ENCODE peak calls at places on chromosome 22, in five cellular contexts. G is K562, Q is aorta, P is heart right ventricle, N is right lobe of liver. W is an unnamed sample.

GRCh38 chr22:50046481-50047245 is 11.4 kb downstream of the TTLL8 start:
- DNase-seq in G (no peak), N (peak), Q (peak), P (no peak), W (no peak)

GRCh38 chr22:36417281-36417686 is 29.5 kb upstream of the MYH9 start:
- DNase-seq in N (peak), Q (no peak), P (no peak), G (no peak), W (no peak)

GRCh38 chr22:29134448-29134847 is 61.6 kb downstream of the KREMEN1 start:
- DNase-seq in G (no peak), N (no peak), Q (no peak), P (no peak), W (no peak)

GRCh38 chr22:24400726-24401596 is 26.4 kb upstream of the ADORA2A start:
- DNase-seq in N (no peak), G (no peak), Q (peak), P (no peak), W (no peak)

GRCh38 chr22:43861529-43861928 is 784 bp downstream of the SULT4A1 start:
- DNase-seq in Q (no peak), N (no peak), P (no peak), G (no peak), W (no peak)

GRCh38 chr22:44096736-44097135 is 72.6 kb downstream of the PARVB start:
- DNase-seq in P (no peak), Q (peak), G (no peak), N (no peak), W (no peak)

GRCh38 chr22:44181033-44181911 is 547 bp downstream of the PARVG start:
- DNase-seq in G (no peak), N (peak), Q (peak), P (peak), W (no peak)

GRCh38 chr22:40348025-40348658 is 1.8 kb downstream of the ADSL start:
- DNase-seq in G (peak), Q (peak), N (peak), P (no peak), W (no peak)

GRCh38 chr22:27372969-27373670 is 428.4 kb downstream of the MN1 start:
- DNase-seq in Q (no peak), P (no peak), N (peak), G (no peak), W (peak)

GRCh38 chr22:41052661-41053490 is 39.5 kb upstream of the EP300 start:
- DNase-seq in N (no peak), G (no peak), Q (no peak), P (no peak), W (no peak)

GRCh38 chr22:43824724-43825485 is 12.8 kb upstream of the EFCAB6 start:
- DNase-seq in Q (no peak), N (no peak), G (no peak), P (no peak), W (no peak)

GRCh38 chr22:46792061-46792796 is 29.8 kb downstream of the TBC1D22A start:
- DNase-seq in N (no peak), Q (no peak), G (no peak), P (no peak), W (no peak)

GRCh38 chr22:46792841-46793261 is 30.4 kb downstream of the TBC1D22A start:
- DNase-seq in G (no peak), N (no peak), P (peak), Q (no peak), W (no peak)

GRCh38 chr22:46789992-46790391 is 27.5 kb downstream of the TBC1D22A start:
- DNase-seq in P (no peak), N (no peak), Q (no peak), G (no peak), W (no peak)

GRCh38 chr22:46793497-46793896 is 31.0 kb downstream of the TBC1D22A start:
- DNase-seq in P (no peak), Q (no peak), N (no peak), G (no peak), W (no peak)

GRCh38 chr22:46791201-46791731 is 28.8 kb downstream of the TBC1D22A start:
- DNase-seq in N (no peak), P (no peak), G (no peak), Q (peak), W (no peak)
- H3K4me3 ChIP-seq in N (no peak), P (no peak), G (no peak), Q (no peak), W (no peak)

GRCh38 chr22:37419916-37420655 is 7.2 kb downstream of the ELFN2 start:
- DNase-seq in Q (no peak), G (no peak), P (no peak), N (no peak), W (no peak)
- H3K4me3 ChIP-seq in Q (no peak), G (no peak), P (peak), N (no peak), W (peak)

GRCh38 chr22:19940536-19941364 is 822 bp upstream of the COMT start:
- DNase-seq in Q (peak), P (no peak), G (no peak), N (no peak), W (no peak)

GRCh38 chr22:19942886-19943664 is 1.5 kb upstream of the TXNRD2 start:
- DNase-seq in N (no peak), G (peak), P (no peak), Q (peak), W (no peak)

GRCh38 chr22:19941365-19942070 is at the start of the genes COMT and TXNRD2:
- DNase-seq in Q (peak), G (peak), N (peak), P (peak), W (peak)

GRCh38 chr22:19942071-19942885 is 660 bp upstream of the TXNRD2 start:
- DNase-seq in G (peak), Q (peak), N (no peak), P (no peak), W (no peak)

DNA sequence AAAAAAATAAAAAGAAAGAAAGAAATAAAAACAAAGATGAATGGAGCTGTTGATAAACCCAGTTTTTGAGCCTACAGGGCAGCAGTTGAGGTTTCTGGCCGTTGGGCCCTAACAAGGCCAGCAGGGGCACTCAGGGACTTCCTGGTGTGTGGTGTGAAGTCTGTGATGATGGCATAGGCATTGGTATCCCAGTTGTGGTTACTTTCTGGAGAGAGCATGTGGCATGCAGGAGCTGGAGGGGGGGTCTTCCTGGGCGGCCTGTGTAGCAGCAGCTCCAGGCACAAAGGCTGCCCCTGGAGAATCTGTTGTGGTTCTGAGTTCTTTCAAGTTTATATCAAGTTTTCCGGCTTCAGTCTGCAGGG is 2.0 kb upstream of the TXNRD2 start:
- DNase-seq in P (no peak), Q (peak), G (peak), N (no peak), W (no peak)
- H3K4me3 ChIP-seq in P (no peak), Q (no peak), G (no peak), N (no peak), W (no peak)

DNA sequence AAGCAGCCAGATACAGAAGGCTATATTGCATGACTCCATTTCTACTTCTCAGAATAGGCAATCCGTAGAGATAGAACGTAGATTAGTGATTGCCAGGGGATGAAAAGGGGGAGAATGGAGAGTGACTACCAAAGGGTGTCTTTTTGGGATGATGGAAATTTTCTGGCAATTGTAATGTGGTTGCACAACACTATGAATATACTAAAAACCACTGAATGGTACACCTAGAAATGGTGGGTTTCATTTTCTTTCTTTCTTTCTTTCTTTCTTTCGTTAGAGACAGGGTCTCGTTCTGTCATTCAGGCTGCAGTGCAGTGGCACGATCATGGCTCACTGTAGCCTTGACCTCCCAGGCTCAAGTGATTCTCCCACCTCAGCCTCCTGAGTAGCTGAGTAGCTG is 54.4 kb downstream of the BID start:
- DNase-seq in Q (no peak), P (no peak), G (no peak), N (no peak), W (no peak)
- H3K4me3 ChIP-seq in Q (no peak), P (no peak), G (no peak), N (no peak), W (no peak)

GRCh38 chr22:42688914-42689275 is 31.8 kb downstream of the A4GALT start:
- DNase-seq in Q (peak), P (no peak), G (no peak), N (no peak), W (no peak)
- H3K4me3 ChIP-seq in Q (no peak), P (no peak), G (no peak), N (no peak), W (no peak)

DNA sequence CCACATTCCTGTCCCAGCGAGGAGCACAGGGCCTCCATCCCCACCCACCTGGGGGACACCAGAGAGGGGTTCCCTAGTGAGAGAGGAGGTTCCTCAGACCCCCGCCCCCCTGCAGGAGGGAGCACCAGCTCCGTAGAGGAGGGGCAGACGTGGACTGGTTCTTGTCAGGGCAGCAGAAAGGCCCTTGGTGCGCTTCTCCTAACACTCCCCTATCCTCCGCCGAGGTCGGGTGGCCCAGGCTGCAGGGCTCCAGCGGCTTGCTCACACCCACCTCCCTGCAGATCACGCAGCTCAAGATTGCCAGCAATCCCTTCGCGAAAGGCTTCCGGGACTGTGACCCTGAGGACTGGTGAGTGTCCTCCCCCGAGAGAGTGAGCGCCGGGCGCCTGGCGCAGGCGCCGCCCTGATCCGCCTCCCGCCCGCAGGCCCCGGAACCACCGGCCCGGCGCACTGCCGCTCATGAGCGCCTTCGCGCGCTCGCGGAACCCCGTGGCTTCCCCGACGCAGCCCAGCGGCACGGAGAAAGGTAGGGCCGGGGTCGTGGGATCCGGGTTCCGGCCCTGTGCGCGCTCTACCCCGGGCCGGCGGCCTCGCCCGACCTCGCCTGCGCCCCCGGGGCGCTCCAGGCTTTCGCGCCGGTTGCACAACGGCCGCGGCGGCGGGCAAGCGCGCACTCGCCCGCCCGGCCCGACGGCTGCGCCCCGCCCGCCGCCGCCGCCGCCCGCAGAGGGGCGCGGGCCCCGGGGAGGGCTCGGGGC is 5.1 kb downstream of the TBX1 start:
- DNase-seq in G (peak), Q (peak), N (no peak), P (peak), W (no peak)
- H3K4me3 ChIP-seq in G (no peak), Q (no peak), N (no peak), P (peak), W (peak)

W was measured in NT2/D1.